ENCODE peak calls at places on chromosomes 13 and 19, in seven cellular contexts. A, T, H, F, O, S and Z are unnamed samples. For H3K4me1, the result is how much of the 10 kb centered on the place peaks cover.

GRCh38 chr13:30479154-30479553 is 13.4 kb upstream of the HMGB1 start:
- DNase-seq in A (peak), T (no peak), H (no peak), F (no peak), O (no peak), S (no peak), Z (peak)

GRCh38 chr19:45498411-45499195 is at the start of gene PPM1N:
- DNase-seq in A (peak), T (no peak), H (peak), F (no peak), O (peak), S (peak), Z (no peak)

GRCh38 chr19:7718668-7719067 is 13.2 kb downstream of the CLEC4G start:
- DNase-seq in A (no peak), T (no peak), H (no peak), F (no peak), O (no peak), S (no peak), Z (no peak)

GRCh38 chr19:15038304-15038703 is 11.0 kb upstream of the CASP14 start:
- DNase-seq in A (no peak), T (no peak), H (no peak), F (peak), O (no peak), S (no peak), Z (no peak)

GRCh38 chr13:44106231-44107152 is 226.8 kb downstream of the LACC1 start:
- DNase-seq in A (no peak), T (no peak), H (no peak), F (no peak), O (no peak), S (no peak), Z (peak)

GRCh38 chr13:48159436-48160225 is 64.7 kb upstream of the MED4 start:
- DNase-seq in A (no peak), T (no peak), H (no peak), F (no peak), O (no peak), S (peak), Z (no peak)

GRCh38 chr13:60627071-60627686 is 230.2 kb downstream of the TDRD3 start:
- DNase-seq in A (peak), T (no peak), H (no peak), F (no peak), O (peak), S (peak), Z (peak)

GRCh38 chr19:1833540-1833939 is 14.7 kb downstream of the REXO1 start:
- DNase-seq in A (no peak), T (no peak), H (no peak), F (no peak), O (no peak), S (no peak), Z (no peak)

GRCh38 chr19:48962029-48962848 is 2.9 kb upstream of the FTL start:
- DNase-seq in A (peak), T (no peak), H (no peak), F (no peak), O (no peak), S (peak), Z (peak)

GRCh38 chr19:58563034-58563573 is 4.7 kb upstream of the UBE2M start:
- DNase-seq in A (peak), T (no peak), H (no peak), F (no peak), O (no peak), S (no peak), Z (peak)

GRCh38 chr19:37930416-37930815 is 23.4 kb downstream of the SIPA1L3 start:
- DNase-seq in A (no peak), T (no peak), H (no peak), F (no peak), O (no peak), S (no peak), Z (peak)

GRCh38 chr19:33788676-33789075 is 8.0 kb upstream of the KCTD15 start:
- DNase-seq in A (no peak), T (no peak), H (no peak), F (no peak), O (no peak), S (no peak), Z (no peak)

GRCh38 chr13:91546865-91547264 is 148.4 kb downstream of the GPC5 start:
- DNase-seq in A (no peak), T (no peak), H (no peak), F (no peak), O (no peak), S (peak), Z (no peak)

GRCh38 chr19:12939908-12940533 is 1.6 kb downstream of the CALR start:
- DNase-seq in A (no peak), T (no peak), H (no peak), F (no peak), O (no peak), S (no peak), Z (no peak)

GRCh38 chr13:23743717-23744116 is 145.5 kb downstream of the MIPEP start:
- DNase-seq in A (no peak), T (no peak), H (no peak), F (no peak), O (no peak), S (no peak), Z (no peak)

GRCh38 chr13:94079876-94080275 is 399.6 kb downstream of the DCT start:
- DNase-seq in A (no peak), T (no peak), H (no peak), F (no peak), O (no peak), S (peak), Z (no peak)

GRCh38 chr19:58346961-58347929 is 6.0 kb downstream of the A1BG start:
- DNase-seq in A (peak), T (peak), H (peak), F (peak), O (peak), S (peak), Z (peak)

GRCh38 chr13:48731957-48732569 is 78.3 kb downstream of the CYSLTR2 start:
- DNase-seq in A (peak), T (no peak), H (peak), F (no peak), O (peak), S (no peak), Z (peak)

GRCh38 chr13:95300625-95301134 is 571 bp downstream of the ABCC4 start:
- DNase-seq in A (peak), T (no peak), H (no peak), F (no peak), O (peak), S (peak), Z (peak)

GRCh38 chr19:4295972-4296771 is 6.0 kb downstream of the TMIGD2 start:
- DNase-seq in A (no peak), T (no peak), H (no peak), F (no peak), O (no peak), S (no peak), Z (peak)

GRCh38 chr19:21233691-21234090 is 91.9 kb downstream of the ZNF431 start:
- DNase-seq in A (no peak), T (no peak), H (no peak), F (no peak), O (no peak), S (no peak), Z (no peak)

GRCh38 chr19:17757125-17757524 is 5.8 kb downstream of the FCHO1 start:
- DNase-seq in A (peak), T (no peak), H (no peak), F (peak), O (no peak), S (no peak), Z (peak)

GRCh38 chr13:26500618-26501320 is 56.7 kb upstream of the WASF3 start:
- DNase-seq in A (no peak), T (no peak), H (no peak), F (no peak), O (no peak), S (no peak), Z (no peak)

GRCh38 chr13:35598790-35599369 is 122.4 kb upstream of the MAB21L1 start:
- DNase-seq in A (no peak), T (no peak), H (no peak), F (no peak), O (no peak), S (peak), Z (no peak)

DNA sequence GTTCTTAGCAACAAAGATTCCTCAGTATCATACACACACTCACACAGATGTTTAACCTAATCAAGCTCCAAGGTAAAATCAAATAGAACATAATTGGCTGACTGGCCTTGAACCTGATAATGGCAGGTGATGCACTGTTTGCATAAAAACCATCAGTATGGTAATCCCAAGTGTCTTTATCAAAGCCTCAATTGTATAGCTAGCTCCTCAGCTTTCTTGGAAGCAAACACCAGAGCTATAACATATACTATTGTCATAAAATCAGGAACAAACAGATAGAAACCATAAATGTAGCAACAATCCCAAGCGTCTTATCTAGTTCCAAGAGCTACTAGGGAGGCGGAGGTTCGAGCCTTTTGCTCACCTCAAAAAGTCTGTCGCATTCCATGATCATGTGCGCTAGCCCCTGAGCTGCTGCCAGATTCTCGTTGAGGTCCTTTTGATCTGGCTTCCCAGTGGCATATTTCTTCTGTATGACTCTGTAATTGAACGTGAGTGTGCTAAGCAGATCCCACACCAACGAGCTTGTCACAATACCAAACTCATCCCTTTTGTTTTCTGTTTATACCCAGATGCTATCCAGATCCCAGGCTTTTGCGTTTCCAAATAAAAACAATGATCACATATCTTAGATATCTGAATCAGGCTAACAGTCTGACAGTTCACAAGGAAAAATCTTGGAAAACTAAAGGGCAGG is 95.3 kb downstream of the KL start:
- DNase-seq in A (no peak), T (no peak), H (no peak), F (peak), O (no peak), S (no peak), Z (peak)
- H3K4me1 ChIP-seq in A (under half), T (half or more), H (under half), F (under half), O (under half), S (under half), Z (under half)

DNA sequence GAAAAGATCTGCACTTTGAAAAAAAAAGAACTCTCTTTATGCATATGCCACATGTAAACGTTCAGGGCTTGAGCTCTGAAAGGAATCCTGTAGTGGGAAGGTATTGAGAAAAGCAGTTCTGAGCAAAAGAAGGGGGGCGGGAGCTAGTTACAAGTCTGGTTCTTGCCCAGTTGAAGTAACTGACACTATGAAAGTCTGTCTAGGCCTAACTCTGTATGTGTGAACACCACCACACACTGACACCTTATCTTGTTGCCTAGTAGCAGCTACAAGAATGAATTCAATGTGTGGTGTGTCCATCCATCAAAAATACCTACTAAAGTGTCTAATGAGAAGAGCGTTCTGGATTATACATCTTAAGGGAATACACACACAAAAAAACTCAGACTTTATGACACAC is 820.6 kb downstream of the DIAPH3 start:
- DNase-seq in A (no peak), T (no peak), H (no peak), F (no peak), O (peak), S (no peak), Z (no peak)
- H3K27ac ChIP-seq in A (no peak), T (no peak), H (no peak), F (no peak), O (peak), S (no peak), Z (no peak)

GRCh38 chr19:5973867-5974635 is 3.9 kb downstream of the RANBP3 start:
- DNase-seq in A (no peak), T (no peak), H (no peak), F (no peak), O (no peak), S (no peak), Z (no peak)
- H3K4me1 ChIP-seq in A (under half), T (half or more), H (under half), F (under half), O (under half), S (under half), Z (under half)

GRCh38 chr13:109780880-109781383 is 5.5 kb downstream of the IRS2 start:
- DNase-seq in A (no peak), T (no peak), H (no peak), F (no peak), O (no peak), S (no peak), Z (no peak)

GRCh38 chr13:109779876-109780516 is 6.4 kb downstream of the IRS2 start:
- DNase-seq in A (no peak), T (no peak), H (no peak), F (no peak), O (no peak), S (no peak), Z (no peak)

GRCh38 chr13:109781384-109782065 is 4.9 kb downstream of the IRS2 start:
- DNase-seq in A (no peak), T (no peak), H (no peak), F (no peak), O (no peak), S (no peak), Z (peak)

GRCh38 chr13:109778102-109778542 is 8.3 kb downstream of the IRS2 start:
- DNase-seq in A (peak), T (no peak), H (no peak), F (no peak), O (no peak), S (peak), Z (peak)

DNA sequence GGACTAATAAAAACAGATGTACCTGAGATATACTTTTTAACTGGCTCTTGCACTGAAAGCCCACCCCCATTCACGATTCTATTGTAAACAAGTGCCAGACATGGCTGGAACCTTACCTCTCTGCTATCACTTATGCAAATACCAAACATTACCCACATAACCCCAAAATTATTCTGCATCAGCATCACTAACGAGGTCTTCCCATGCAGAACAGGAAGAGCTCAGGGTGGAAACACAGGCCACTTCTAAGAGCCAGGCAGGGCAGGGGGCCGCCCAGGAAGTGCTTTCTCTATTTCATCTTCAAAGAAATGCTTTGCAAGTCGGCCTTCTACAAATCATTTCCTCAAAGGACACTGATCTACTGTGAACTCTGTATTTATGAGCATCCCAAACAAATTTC is 7.3 kb downstream of the IRS2 start:
- DNase-seq in A (no peak), T (no peak), H (no peak), F (no peak), O (no peak), S (no peak), Z (no peak)
- H3K27ac ChIP-seq in A (peak), T (no peak), H (no peak), F (peak), O (no peak), S (no peak), Z (no peak)

DNA sequence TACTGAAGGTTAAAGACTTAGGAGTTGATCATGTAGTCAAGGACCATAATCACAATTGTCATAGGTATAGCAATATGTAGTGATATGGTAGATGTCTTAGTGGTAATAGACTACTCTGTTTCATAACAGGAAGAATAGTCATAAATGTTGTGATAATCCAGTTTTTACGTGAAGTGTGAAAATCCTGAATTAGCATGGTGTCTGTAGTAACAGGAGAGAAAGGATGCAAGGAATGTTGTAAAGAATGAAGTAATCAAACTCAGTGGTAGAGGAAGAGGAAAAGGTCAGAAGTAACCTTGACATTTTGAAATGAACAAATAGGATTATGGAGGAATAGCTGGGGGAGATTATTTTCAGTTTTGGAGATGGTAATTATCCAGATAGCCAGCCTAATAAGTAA is 5.2 kb downstream of the RAP2A start:
- DNase-seq in A (no peak), T (no peak), H (no peak), F (no peak), O (no peak), S (no peak), Z (no peak)
- H3K4me1 ChIP-seq in A (under half), T (half or more), H (under half), F (under half), O (under half), S (under half), Z (under half)

GRCh38 chr19:50723735-50724521 is 764 bp downstream of the CLEC11A start:
- DNase-seq in A (no peak), T (no peak), H (no peak), F (peak), O (no peak), S (no peak), Z (no peak)

GRCh38 chr19:50724522-50725217 is 1.5 kb downstream of the CLEC11A start:
- DNase-seq in A (peak), T (peak), H (peak), F (peak), O (peak), S (peak), Z (peak)

GRCh38 chr19:50723069-50723468 is at the start of gene CLEC11A:
- DNase-seq in A (peak), T (no peak), H (no peak), F (peak), O (no peak), S (no peak), Z (no peak)

GRCh38 chr19:50725932-50726230 is 2.7 kb downstream of the CLEC11A start:
- DNase-seq in A (no peak), T (no peak), H (no peak), F (no peak), O (no peak), S (no peak), Z (no peak)

DNA sequence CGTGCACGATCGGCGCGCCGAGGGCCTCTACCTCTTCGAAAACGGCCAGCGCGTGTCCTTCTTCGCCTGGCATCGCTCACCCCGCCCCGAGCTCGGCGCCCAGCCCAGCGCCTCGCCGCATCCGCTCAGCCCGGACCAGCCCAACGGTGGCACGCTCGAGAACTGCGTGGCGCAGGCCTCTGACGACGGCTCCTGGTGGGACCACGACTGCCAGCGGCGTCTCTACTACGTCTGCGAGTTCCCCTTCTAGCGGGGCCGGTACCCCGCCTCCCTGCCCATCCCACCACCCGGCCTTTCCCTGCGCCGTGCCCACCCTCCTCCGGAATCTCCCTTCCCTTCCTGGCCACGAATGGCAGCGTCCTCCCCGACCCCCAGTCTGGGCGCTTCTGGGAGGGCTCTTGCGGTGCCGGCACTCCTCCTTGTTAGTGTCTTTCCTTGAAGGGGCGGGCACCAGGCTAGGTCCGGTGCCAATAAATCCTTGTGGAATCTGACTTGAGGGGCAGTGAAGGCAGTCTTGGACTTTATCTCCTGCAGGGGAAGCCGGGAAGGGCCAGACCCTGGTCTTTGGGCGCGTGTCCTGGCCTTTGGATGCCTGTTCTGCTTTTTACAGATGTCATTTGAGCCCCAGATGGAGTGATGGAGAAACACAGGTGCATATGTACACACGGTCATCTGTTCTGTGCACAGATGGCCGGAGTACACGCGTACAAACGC is 2.2 kb downstream of the CLEC11A start:
- DNase-seq in A (no peak), T (no peak), H (no peak), F (no peak), O (no peak), S (no peak), Z (no peak)
- H3K27ac ChIP-seq in A (peak), T (peak), H (peak), F (peak), O (peak), S (no peak), Z (no peak)

GRCh38 chr19:652467-653389 is 10.3 kb downstream of the RNF126 start:
- DNase-seq in A (no peak), T (no peak), H (no peak), F (no peak), O (no peak), S (no peak), Z (no peak)
- H3K4me1 ChIP-seq in A (under half), T (under half), H (under half), F (under half), O (under half), S (under half), Z (under half)

GRCh38 chr19:46736544-46737274 is 9.1 kb upstream of the FKRP start:
- DNase-seq in A (no peak), T (no peak), H (no peak), F (no peak), O (peak), S (no peak), Z (no peak)

GRCh38 chr19:46741447-46741846 is 4.4 kb upstream of the FKRP start:
- DNase-seq in A (no peak), T (no peak), H (no peak), F (no peak), O (no peak), S (no peak), Z (no peak)

GRCh38 chr19:46737275-46737654 is 8.6 kb upstream of the FKRP start:
- DNase-seq in A (no peak), T (no peak), H (no peak), F (no peak), O (no peak), S (no peak), Z (no peak)

GRCh38 chr19:46737761-46738171 is 8.1 kb upstream of the FKRP start:
- DNase-seq in A (no peak), T (no peak), H (no peak), F (no peak), O (no peak), S (no peak), Z (no peak)

GRCh38 chr19:46739290-46739771 is 6.5 kb upstream of the FKRP start:
- DNase-seq in A (no peak), T (no peak), H (no peak), F (peak), O (peak), S (no peak), Z (no peak)
- H3K27ac ChIP-seq in A (no peak), T (peak), H (no peak), F (peak), O (peak), S (no peak), Z (no peak)